ENCODE peak calls at places on chromosome 9, in six cellular contexts. I is IMR-90, C is GM06990, J is bronchial epithelial cell, H is GM23338, W is heart right ventricle. S is an unnamed sample.

GRCh38 chr9:14942037-14942436 is 31.8 kb upstream of the FREM1 start:
- DNase-seq in I (no peak), C (no peak), J (no peak), H (no peak), W (no peak), S (no peak)

GRCh38 chr9:71762900-71763653 is 5.2 kb downstream of the CEMIP2 start:
- DNase-seq in I (peak), C (no peak), J (peak), H (no peak), W (no peak), S (no peak)

GRCh38 chr9:38180631-38181030 is 111.6 kb upstream of the SHB start:
- DNase-seq in I (no peak), C (no peak), J (peak), H (no peak), W (no peak), S (no peak)

GRCh38 chr9:89405832-89406231 is 87.5 kb downstream of the SECISBP2 start:
- DNase-seq in I (no peak), C (peak), J (no peak), H (no peak), W (peak), S (no peak)

GRCh38 chr9:27673626-27674025 is 100.3 kb upstream of the C9orf72 start:
- DNase-seq in I (no peak), C (no peak), J (no peak), H (no peak), W (no peak), S (no peak)

GRCh38 chr9:120412425-120412951 is 167.5 kb downstream of the CDK5RAP2 start:
- DNase-seq in I (peak), C (no peak), J (peak), H (peak), W (no peak), S (no peak)

GRCh38 chr9:714675-715074 is 126.8 kb upstream of the DMRT1 start:
- DNase-seq in I (no peak), C (no peak), J (no peak), H (no peak), W (no peak), S (no peak)

GRCh38 chr9:19788152-19788551 is 685 bp downstream of the SLC24A2 start:
- DNase-seq in I (no peak), C (no peak), J (no peak), H (peak), W (no peak), S (peak)

GRCh38 chr9:91039125-91039834 is 237.7 kb downstream of the SYK start:
- DNase-seq in I (no peak), C (no peak), J (no peak), H (no peak), W (no peak), S (no peak)

GRCh38 chr9:101226803-101227202 is 158.0 kb downstream of the BAAT start:
- DNase-seq in I (no peak), C (no peak), J (no peak), H (peak), W (no peak), S (no peak)

GRCh38 chr9:106039151-106039935 is 345.0 kb downstream of the TMEM38B start:
- DNase-seq in I (no peak), C (no peak), J (no peak), H (no peak), W (no peak), S (no peak)

GRCh38 chr9:82247318-82247717 is 258.7 kb downstream of the SPATA31D1 start:
- DNase-seq in I (no peak), C (no peak), J (peak), H (no peak), W (no peak), S (no peak)

GRCh38 chr9:3074247-3074646 is 230.4 kb upstream of the PUM3 start:
- DNase-seq in I (no peak), C (no peak), J (peak), H (peak), W (no peak), S (no peak)

GRCh38 chr9:131312822-131313770 is 23.6 kb downstream of the PLPP7 start:
- DNase-seq in I (no peak), C (no peak), J (no peak), H (no peak), W (no peak), S (no peak)

GRCh38 chr9:122134822-122135528 is 24.6 kb downstream of the NDUFA8 start:
- DNase-seq in I (peak), C (no peak), J (no peak), H (peak), W (no peak), S (no peak)
- TF ChIP-seq CTCF in I (no peak), C (no peak), J (no peak), H (no peak), W (no peak), S (no peak)

GRCh38 chr9:132577119-132577518 is 5.3 kb upstream of the BARHL1 start:
- DNase-seq in I (no peak), C (no peak), J (no peak), H (no peak), W (no peak), S (no peak)
- H3K4me3 ChIP-seq in I (no peak), C (no peak), J (no peak), H (no peak), W (no peak), S (no peak)

DNA sequence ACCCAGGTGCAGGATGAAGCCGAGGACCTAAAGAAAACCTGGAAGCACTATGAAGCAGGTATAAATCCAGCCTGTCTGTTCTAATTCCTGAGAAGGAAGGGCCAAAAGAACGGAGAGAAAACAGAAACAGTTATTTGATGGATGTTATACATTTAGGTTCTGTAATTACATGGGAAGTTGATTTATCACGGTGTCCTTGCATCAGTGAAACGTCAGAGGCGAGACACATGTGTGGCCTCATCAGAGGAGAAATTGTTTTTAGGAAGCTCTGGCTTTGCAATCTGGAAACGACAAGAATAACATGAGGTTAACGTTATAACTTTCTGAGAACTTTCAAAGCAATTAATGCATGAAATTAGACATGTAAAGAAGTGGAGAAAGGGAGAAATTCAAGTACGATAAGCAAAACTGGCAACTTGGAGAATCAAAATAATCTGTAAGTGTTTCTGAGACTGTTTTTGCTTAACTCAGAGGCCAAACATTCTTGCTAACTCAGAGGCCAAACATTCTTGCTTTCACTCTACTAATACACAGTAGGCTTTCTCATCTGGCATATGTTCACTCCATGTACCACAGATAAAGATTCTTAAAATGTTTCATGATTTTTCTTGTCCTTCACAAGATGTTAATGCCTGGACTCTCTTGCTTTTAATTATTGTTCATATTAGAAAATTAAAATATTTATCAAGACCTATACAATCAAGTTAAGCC is 932.9 kb downstream of the TLE4 start:
- DNase-seq in I (peak), C (no peak), J (no peak), H (no peak), W (no peak), S (no peak)
- TF ChIP-seq CTCF in I (no peak), C (no peak), J (no peak), H (no peak), W (no peak), S (no peak)

GRCh38 chr9:73154271-73154670 is 2.6 kb downstream of the ANXA1 start:
- DNase-seq in I (no peak), C (no peak), J (no peak), H (no peak), W (no peak), S (no peak)
- H3K4me3 ChIP-seq in I (no peak), C (no peak), J (peak), H (no peak), W (no peak), S (no peak)

GRCh38 chr9:83714316-83714715 is 6.6 kb upstream of the UBQLN1 start:
- DNase-seq in I (no peak), C (no peak), J (no peak), H (no peak), W (no peak), S (no peak)
- TF ChIP-seq CTCF in I (peak), C (peak), J (peak), H (peak), W (peak), S (no peak)

GRCh38 chr9:112076814-112077213 is 98.3 kb downstream of the SUSD1 start:
- DNase-seq in I (no peak), C (no peak), J (no peak), H (no peak), W (no peak), S (no peak)

GRCh38 chr9:112075009-112075378 is 100.1 kb downstream of the SUSD1 start:
- DNase-seq in I (no peak), C (no peak), J (no peak), H (no peak), W (no peak), S (no peak)

GRCh38 chr9:112078432-112078831 is 96.7 kb downstream of the SUSD1 start:
- DNase-seq in I (no peak), C (peak), J (no peak), H (no peak), W (no peak), S (no peak)

GRCh38 chr9:112072721-112073553 is 102.2 kb downstream of the SUSD1 start:
- DNase-seq in I (peak), C (no peak), J (no peak), H (no peak), W (no peak), S (no peak)

DNA sequence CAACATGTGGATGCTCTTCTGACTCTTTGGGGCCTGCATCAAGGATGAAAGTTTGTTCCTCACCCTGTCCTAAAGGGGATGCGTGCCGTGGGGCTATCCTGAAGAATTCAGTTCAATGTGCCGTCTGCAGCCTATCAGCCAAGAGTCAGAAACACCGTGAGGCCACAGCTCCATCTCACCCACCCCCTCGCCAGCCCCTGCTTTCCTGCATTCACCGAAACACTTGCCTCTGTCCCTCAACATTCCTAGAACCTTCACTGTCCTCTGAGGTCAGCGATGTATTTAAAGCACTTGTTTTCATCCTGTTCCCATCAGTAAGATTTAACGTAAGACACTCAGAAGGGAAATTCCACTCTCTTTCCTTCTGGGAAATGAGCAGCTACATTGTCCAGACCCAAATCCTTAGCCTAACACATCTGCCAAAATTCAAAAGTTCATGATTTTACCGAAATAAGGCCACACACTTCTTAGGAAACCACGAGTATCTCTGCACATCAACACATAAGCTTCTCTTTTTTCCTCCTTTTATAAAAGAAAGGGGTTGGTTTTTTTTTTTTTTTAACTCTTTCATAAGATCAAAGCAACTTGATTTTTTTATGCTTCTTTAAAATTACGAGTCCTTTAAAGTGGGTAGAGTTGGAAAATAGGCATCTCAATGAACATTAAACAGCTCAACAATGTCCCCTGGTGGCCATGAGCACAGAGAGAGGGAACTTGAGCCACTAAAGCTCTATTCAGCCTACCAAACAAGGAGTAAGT is 100.7 kb downstream of the SUSD1 start:
- DNase-seq in I (peak), C (peak), J (peak), H (peak), W (peak), S (peak)
- H3K4me3 ChIP-seq in I (no peak), C (no peak), J (no peak), H (no peak), W (no peak), S (no peak)

GRCh38 chr9:8946461-8946860 is 1146.9 kb upstream of the DMAC1 start:
- DNase-seq in I (no peak), C (no peak), J (no peak), H (peak), W (no peak), S (no peak)
- TF ChIP-seq CTCF in I (no peak), C (no peak), J (no peak), H (no peak), W (no peak), S (no peak)

GRCh38 chr9:114908796-114909448 is 21.5 kb downstream of the TNFSF8 start:
- DNase-seq in I (peak), C (no peak), J (peak), H (no peak), W (no peak), S (no peak)

GRCh38 chr9:114908104-114908621 is 22.2 kb downstream of the TNFSF8 start:
- DNase-seq in I (peak), C (no peak), J (peak), H (no peak), W (no peak), S (peak)

GRCh38 chr9:114910541-114910940 is 19.9 kb downstream of the TNFSF8 start:
- DNase-seq in I (no peak), C (no peak), J (no peak), H (no peak), W (no peak), S (no peak)

GRCh38 chr9:114911167-114911821 is 19.1 kb downstream of the TNFSF8 start:
- DNase-seq in I (peak), C (no peak), J (peak), H (peak), W (no peak), S (peak)

DNA sequence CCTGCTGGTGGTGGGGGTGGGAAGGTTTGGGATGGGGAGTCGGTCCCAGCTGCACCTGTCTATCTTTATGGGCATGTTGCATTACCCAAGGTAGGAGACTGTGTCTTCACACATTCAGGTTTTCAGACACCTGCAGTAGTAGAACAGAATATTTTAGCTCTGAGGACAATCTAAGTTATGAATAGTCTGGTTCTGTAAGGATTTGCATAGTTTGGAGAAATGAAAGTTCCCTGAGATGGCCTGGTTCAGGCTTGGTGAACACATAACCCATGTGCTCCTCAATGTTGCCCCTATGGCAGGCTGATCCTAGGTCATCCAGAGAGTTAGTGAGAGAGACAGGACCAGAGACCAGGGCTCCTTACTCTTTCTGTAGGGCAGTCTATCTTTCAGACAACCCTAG is 20.7 kb downstream of the TNFSF8 start:
- DNase-seq in I (no peak), C (no peak), J (no peak), H (no peak), W (no peak), S (no peak)
- H3K4me3 ChIP-seq in I (no peak), C (no peak), J (no peak), H (no peak), W (no peak), S (no peak)

S was measured in WERI-Rb-1.